ENCODE peak calls at places on chromosomes 12 and 14, in nine cellular contexts. One of them, this sample, is unnamed.

GRCh38 chr12:108307006-108307405 is 32.1 kb downstream of the CMKLR1 start:
- DNase-seq in right lobe of liver: no peak
- DNase-seq in Peyer's patch: no peak
- DNase-seq in uterus: no peak
- DNase-seq in IMR-90: peak; percentile 35
- DNase-seq in A549: no peak
- DNase-seq in thyroid gland: no peak
- DNase-seq in transverse colon: no peak
- DNase-seq in lower leg skin: no peak
- DNase-seq in this sample: no peak

GRCh38 chr12:88026196-88026595 is 3.0 kb downstream of the C12orf50 start:
- DNase-seq in uterus: no peak
- DNase-seq in lower leg skin: no peak
- DNase-seq in Peyer's patch: no peak
- DNase-seq in right lobe of liver: no peak
- DNase-seq in A549: no peak
- DNase-seq in transverse colon: no peak
- DNase-seq in IMR-90: no peak
- DNase-seq in thyroid gland: no peak
- DNase-seq in this sample: no peak

GRCh38 chr14:91867316-91867988 is at the start of gene TC2N:
- DNase-seq in IMR-90: no peak
- DNase-seq in transverse colon: no peak
- DNase-seq in Peyer's patch: no peak
- DNase-seq in right lobe of liver: no peak
- DNase-seq in lower leg skin: no peak
- DNase-seq in uterus: no peak
- DNase-seq in thyroid gland: no peak
- DNase-seq in A549: no peak
- DNase-seq in this sample: no peak

GRCh38 chr14:35342160-35343010 is 50.2 kb downstream of the PSMA6 start:
- DNase-seq in lower leg skin: no peak
- DNase-seq in transverse colon: no peak
- DNase-seq in uterus: no peak
- DNase-seq in Peyer's patch: no peak
- DNase-seq in A549: no peak
- DNase-seq in thyroid gland: peak; percentile 81
- DNase-seq in IMR-90: peak; percentile 62
- DNase-seq in right lobe of liver: no peak
- DNase-seq in this sample: no peak

GRCh38 chr14:105299654-105300541 is 903 bp downstream of the BRF1 start:
- DNase-seq in thyroid gland: peak; percentile 46
- DNase-seq in IMR-90: no peak
- DNase-seq in right lobe of liver: no peak
- DNase-seq in Peyer's patch: no peak
- DNase-seq in transverse colon: peak; percentile 48
- DNase-seq in lower leg skin: peak; percentile 24
- DNase-seq in A549: no peak
- DNase-seq in uterus: peak; percentile 48
- DNase-seq in this sample: no peak

GRCh38 chr12:132490481-132491348 is 764 bp downstream of the FBRSL1 start:
- DNase-seq in right lobe of liver: no peak
- DNase-seq in transverse colon: no peak
- DNase-seq in IMR-90: peak; percentile 20
- DNase-seq in A549: no peak
- DNase-seq in lower leg skin: no peak
- DNase-seq in Peyer's patch: peak; percentile 64
- DNase-seq in uterus: no peak
- DNase-seq in thyroid gland: peak; percentile 27
- DNase-seq in this sample: peak; percentile 61

GRCh38 chr14:104319489-104320241 is 181.3 kb downstream of the KIF26A start:
- DNase-seq in lower leg skin: no peak
- DNase-seq in A549: no peak
- DNase-seq in uterus: no peak
- DNase-seq in thyroid gland: peak; percentile 0
- DNase-seq in Peyer's patch: peak; percentile 44
- DNase-seq in transverse colon: no peak
- DNase-seq in right lobe of liver: no peak
- DNase-seq in IMR-90: no peak
- DNase-seq in this sample: peak; percentile 5

GRCh38 chr12:27960822-27961221 is 11.7 kb downstream of the PTHLH start:
- DNase-seq in A549: no peak
- DNase-seq in IMR-90: no peak
- DNase-seq in Peyer's patch: no peak
- DNase-seq in right lobe of liver: no peak
- DNase-seq in transverse colon: no peak
- DNase-seq in lower leg skin: no peak
- DNase-seq in thyroid gland: no peak
- DNase-seq in uterus: no peak
- DNase-seq in this sample: no peak

GRCh38 chr14:63650336-63650952 is 8.8 kb upstream of the WDR89 start:
- DNase-seq in Peyer's patch: no peak
- DNase-seq in lower leg skin: no peak
- DNase-seq in transverse colon: no peak
- DNase-seq in IMR-90: peak; percentile 42
- DNase-seq in uterus: no peak
- DNase-seq in thyroid gland: peak; percentile 83
- DNase-seq in A549: no peak
- DNase-seq in right lobe of liver: no peak
- DNase-seq in this sample: no peak

DNA sequence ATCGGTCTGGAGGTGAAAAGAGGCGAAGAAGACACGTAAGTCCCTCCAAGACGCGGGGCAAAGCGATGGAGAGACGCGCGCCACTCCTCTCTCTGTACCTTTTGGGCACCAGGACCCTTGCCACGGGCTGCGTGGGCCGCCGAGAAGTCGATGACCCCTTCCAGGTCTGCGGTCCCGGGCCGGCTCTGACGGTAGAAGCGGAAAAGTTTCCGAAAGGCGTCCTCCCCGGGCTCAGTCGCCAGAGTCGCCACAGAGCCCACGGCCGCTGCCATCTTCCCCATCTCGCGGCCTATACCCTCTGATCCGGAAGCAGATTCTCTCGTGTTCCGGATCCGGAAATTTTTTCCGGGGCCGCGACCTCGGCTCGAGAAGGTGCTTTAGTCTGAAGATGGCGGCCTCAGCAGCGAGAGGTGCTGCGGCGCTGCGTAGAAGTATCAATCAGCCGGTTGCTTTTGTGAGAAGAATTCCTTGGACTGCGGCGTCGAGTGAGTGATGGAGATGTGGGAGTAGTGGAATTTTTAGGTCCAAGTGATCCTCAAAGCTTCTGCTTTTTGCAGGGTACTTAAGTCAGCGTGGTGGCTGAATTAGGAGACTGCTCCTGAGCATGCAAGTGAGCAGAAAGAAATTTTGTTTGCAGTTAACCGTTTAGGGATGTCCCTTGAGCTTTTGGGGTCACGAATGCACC is at the start of the genes ALKBH1 and SLIRP:
- DNase-seq in IMR-90: peak; percentile 72
- DNase-seq in uterus: peak; percentile 84
- DNase-seq in A549: peak; percentile 91
- DNase-seq in transverse colon: peak; percentile 90
- DNase-seq in right lobe of liver: peak; percentile 85
- DNase-seq in Peyer's patch: peak; percentile 88
- DNase-seq in lower leg skin: peak; percentile 83
- DNase-seq in thyroid gland: peak; percentile 85
- DNase-seq in this sample: peak; percentile 74
- TF ChIP-seq POLR2A in IMR-90: peak; percentile 84
- TF ChIP-seq POLR2A in uterus: no peak
- TF ChIP-seq POLR2A in A549: peak; percentile 86
- TF ChIP-seq POLR2A in transverse colon: peak; percentile 81
- TF ChIP-seq POLR2A in right lobe of liver: peak; percentile 64
- TF ChIP-seq POLR2A in Peyer's patch: peak; percentile 63
- TF ChIP-seq POLR2A in lower leg skin: peak; percentile 16
- TF ChIP-seq POLR2A in thyroid gland: peak; percentile 69
- TF ChIP-seq POLR2A in this sample: peak; percentile 98

DNA sequence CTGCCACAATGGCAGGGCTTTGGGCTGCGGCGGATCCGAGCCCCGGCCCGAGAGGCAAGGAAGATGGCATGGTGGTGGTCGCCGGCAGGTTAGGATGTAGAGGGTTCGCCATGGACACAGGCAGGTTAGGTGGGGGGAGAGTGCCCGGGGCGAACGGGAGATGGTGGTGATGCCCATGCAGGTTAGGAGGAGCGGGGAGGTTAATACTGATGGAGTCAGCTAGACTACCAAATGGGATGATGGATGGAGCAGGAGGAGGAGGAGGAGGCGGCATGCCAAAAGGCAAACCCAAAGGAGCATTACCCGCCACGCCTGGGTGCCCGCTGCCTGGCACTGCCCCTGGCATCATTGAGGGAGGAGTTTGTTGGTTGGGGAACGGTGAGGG is 6.2 kb downstream of the MYL6 start:
- DNase-seq in A549: no peak
- DNase-seq in transverse colon: no peak
- DNase-seq in lower leg skin: no peak
- DNase-seq in thyroid gland: no peak
- DNase-seq in IMR-90: no peak
- DNase-seq in Peyer's patch: no peak
- DNase-seq in right lobe of liver: no peak
- DNase-seq in uterus: no peak
- DNase-seq in this sample: no peak
- TF ChIP-seq POLR2A in A549: no peak
- TF ChIP-seq POLR2A in transverse colon: no peak
- TF ChIP-seq POLR2A in lower leg skin: no peak
- TF ChIP-seq POLR2A in thyroid gland: no peak
- TF ChIP-seq POLR2A in IMR-90: no peak
- TF ChIP-seq POLR2A in Peyer's patch: no peak
- TF ChIP-seq POLR2A in right lobe of liver: no peak
- TF ChIP-seq POLR2A in uterus: no peak
- TF ChIP-seq POLR2A in this sample: no peak

DNA sequence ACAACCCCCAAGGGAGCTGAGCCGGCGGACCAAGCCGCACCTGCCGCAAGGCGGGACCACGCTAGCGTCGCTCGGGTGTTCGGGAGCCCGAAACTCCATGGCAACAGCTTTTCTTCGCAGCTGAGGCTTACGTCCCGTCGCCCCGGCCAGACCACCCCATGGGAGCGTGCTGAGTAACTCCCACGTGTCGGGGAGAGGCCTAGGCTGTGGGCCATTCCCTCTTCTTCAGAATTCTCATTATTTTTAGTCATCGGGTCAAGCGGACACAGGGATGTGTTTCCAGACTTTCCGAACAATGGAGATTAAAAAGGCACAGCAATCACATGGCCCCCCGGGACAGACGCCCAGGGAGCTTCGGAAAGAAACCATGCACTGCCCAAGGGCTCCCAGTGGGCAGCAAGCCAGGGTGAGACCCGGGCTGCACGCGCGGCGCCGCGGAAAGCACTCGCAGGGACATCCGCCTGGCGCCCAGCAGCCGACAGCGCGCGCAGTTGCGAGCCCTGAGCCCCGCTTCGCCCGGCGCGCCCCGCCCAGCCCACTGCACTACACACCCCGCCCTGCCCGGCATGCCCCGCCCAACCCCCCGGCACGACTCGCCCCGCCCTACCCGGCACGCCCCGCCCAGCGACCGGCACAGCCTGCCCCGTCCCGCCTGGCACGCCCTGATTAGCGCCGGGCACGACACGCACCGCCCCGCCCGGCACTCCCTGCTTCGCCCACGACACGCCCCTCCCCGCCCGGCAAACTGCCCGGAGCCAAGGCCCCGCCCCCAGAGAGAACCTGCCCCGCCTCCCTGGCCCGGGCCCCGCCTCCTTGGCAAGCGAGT is 422 bp upstream of the AK7 start:
- DNase-seq in Peyer's patch: peak; percentile 100
- DNase-seq in IMR-90: peak; percentile 90
- DNase-seq in right lobe of liver: peak; percentile 99
- DNase-seq in thyroid gland: peak; percentile 96
- DNase-seq in lower leg skin: peak; percentile 93
- DNase-seq in transverse colon: peak; percentile 99
- DNase-seq in A549: peak; percentile 84
- DNase-seq in uterus: peak; percentile 95
- DNase-seq in this sample: peak; percentile 93
- TF ChIP-seq POLR2A in Peyer's patch: peak; percentile 33
- TF ChIP-seq POLR2A in IMR-90: peak; percentile 51
- TF ChIP-seq POLR2A in right lobe of liver: no peak
- TF ChIP-seq POLR2A in thyroid gland: peak; percentile 23
- TF ChIP-seq POLR2A in lower leg skin: no peak
- TF ChIP-seq POLR2A in transverse colon: peak; percentile 51
- TF ChIP-seq POLR2A in A549: peak; percentile 90
- TF ChIP-seq POLR2A in uterus: peak; percentile 15
- TF ChIP-seq POLR2A in this sample: no peak

GRCh38 chr14:75170797-75171196 is 5.6 kb downstream of the TMED10 start:
- DNase-seq in lower leg skin: no peak
- DNase-seq in transverse colon: no peak
- DNase-seq in Peyer's patch: no peak
- DNase-seq in uterus: no peak
- DNase-seq in IMR-90: no peak
- DNase-seq in A549: no peak
- DNase-seq in thyroid gland: no peak
- DNase-seq in right lobe of liver: no peak
- DNase-seq in this sample: no peak

GRCh38 chr14:75174066-75174465 is 2.3 kb downstream of the TMED10 start:
- DNase-seq in uterus: no peak
- DNase-seq in Peyer's patch: no peak
- DNase-seq in right lobe of liver: no peak
- DNase-seq in IMR-90: no peak
- DNase-seq in A549: no peak
- DNase-seq in lower leg skin: no peak
- DNase-seq in thyroid gland: no peak
- DNase-seq in transverse colon: no peak
- DNase-seq in this sample: no peak

GRCh38 chr14:75181426-75182062 is 5.1 kb upstream of the TMED10 start:
- DNase-seq in IMR-90: no peak
- DNase-seq in transverse colon: no peak
- DNase-seq in lower leg skin: no peak
- DNase-seq in thyroid gland: peak; percentile 42
- DNase-seq in right lobe of liver: no peak
- DNase-seq in uterus: no peak
- DNase-seq in Peyer's patch: no peak
- DNase-seq in A549: no peak
- DNase-seq in this sample: no peak

GRCh38 chr14:75175677-75176141 is 703 bp downstream of the TMED10 start:
- DNase-seq in A549: peak; percentile 65
- DNase-seq in right lobe of liver: no peak
- DNase-seq in Peyer's patch: no peak
- DNase-seq in thyroid gland: no peak
- DNase-seq in IMR-90: peak; percentile 35
- DNase-seq in lower leg skin: no peak
- DNase-seq in transverse colon: no peak
- DNase-seq in uterus: no peak
- DNase-seq in this sample: no peak

DNA sequence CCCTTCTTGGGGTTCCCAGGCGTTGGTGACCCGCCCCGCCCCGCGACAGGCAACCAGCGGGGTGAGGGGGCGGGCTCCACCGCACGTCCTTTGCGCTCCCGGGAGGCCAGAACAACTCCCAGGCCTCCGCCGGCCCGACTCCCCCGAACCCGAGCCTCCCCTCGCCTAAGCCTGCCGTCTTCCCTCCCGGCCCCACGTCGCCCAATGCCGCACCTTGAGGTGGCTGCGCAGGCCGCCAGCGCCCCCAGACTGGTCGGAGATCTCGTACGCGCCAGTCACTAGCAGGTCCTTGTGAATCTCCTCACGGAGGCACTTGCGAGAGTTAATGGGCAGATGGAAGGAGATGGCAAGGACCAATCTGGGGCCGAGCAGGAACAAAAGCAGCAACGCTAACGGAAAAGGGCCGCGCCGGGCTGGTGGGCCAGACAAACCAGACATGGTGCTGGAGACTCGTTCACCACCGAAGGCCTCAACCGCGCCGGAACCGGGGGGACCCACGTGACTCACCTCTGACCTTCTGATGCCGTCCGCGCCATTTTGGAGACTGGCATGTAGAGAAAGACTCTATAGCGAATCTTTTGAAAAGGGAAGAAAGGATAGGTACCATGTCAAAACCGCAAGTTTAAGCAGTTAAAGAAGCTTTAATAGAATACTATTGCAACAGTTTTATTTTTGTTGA is at the start of gene TMED10:
- DNase-seq in IMR-90: peak; percentile 85
- DNase-seq in lower leg skin: peak; percentile 88
- DNase-seq in uterus: peak; percentile 87
- DNase-seq in transverse colon: peak; percentile 93
- DNase-seq in Peyer's patch: peak; percentile 91
- DNase-seq in right lobe of liver: peak; percentile 89
- DNase-seq in A549: peak; percentile 82
- DNase-seq in thyroid gland: peak; percentile 84
- DNase-seq in this sample: peak; percentile 75
- TF ChIP-seq POLR2A in IMR-90: peak; percentile 82
- TF ChIP-seq POLR2A in lower leg skin: peak; percentile 48
- TF ChIP-seq POLR2A in uterus: peak; percentile 24
- TF ChIP-seq POLR2A in transverse colon: peak; percentile 78
- TF ChIP-seq POLR2A in Peyer's patch: peak; percentile 48
- TF ChIP-seq POLR2A in right lobe of liver: peak; percentile 76
- TF ChIP-seq POLR2A in A549: peak; percentile 41
- TF ChIP-seq POLR2A in thyroid gland: peak; percentile 81
- TF ChIP-seq POLR2A in this sample: peak; percentile 86